ENCODE peak calls at places on chromosomes 13 and 19, in ten cellular contexts. One of them, this sample, is unnamed.
A peak's percentile ranks its signal among the peaks of the same experiment; 100 is the strongest.

GRCh38 chr13:54185101-54185500 is 1156.5 kb downstream of the OLFM4 start:
- DNase-seq in Calu3: no peak
- DNase-seq in kidney glomerular epithelial cell: no peak
- DNase-seq in T-helper 2 cell: no peak
- DNase-seq in CD8-positive, alpha-beta T cell: no peak
- DNase-seq in heart right ventricle: no peak
- DNase-seq in NCI-H2227 treated with DMSO at 0.1 percent for 48 hours: no peak
- DNase-seq in KG1: no peak
- DNase-seq in Caco-2: no peak
- DNase-seq in EH: no peak
- DNase-seq in this sample: no peak

GRCh38 chr13:66329988-66330429 is 900.1 kb downstream of the PCDH9 start:
- DNase-seq in kidney glomerular epithelial cell: no peak
- DNase-seq in EH: peak; percentile 52
- DNase-seq in Calu3: no peak
- DNase-seq in NCI-H2227 treated with DMSO at 0.1 percent for 48 hours: no peak
- DNase-seq in KG1: no peak
- DNase-seq in CD8-positive, alpha-beta T cell: no peak
- DNase-seq in T-helper 2 cell: no peak
- DNase-seq in heart right ventricle: no peak
- DNase-seq in Caco-2: no peak
- DNase-seq in this sample: no peak

GRCh38 chr13:37338721-37339120 is 233.3 kb upstream of the CSNK1A1L start:
- DNase-seq in NCI-H2227 treated with DMSO at 0.1 percent for 48 hours: no peak
- DNase-seq in Calu3: no peak
- DNase-seq in kidney glomerular epithelial cell: no peak
- DNase-seq in KG1: no peak
- DNase-seq in Caco-2: no peak
- DNase-seq in heart right ventricle: no peak
- DNase-seq in CD8-positive, alpha-beta T cell: no peak
- DNase-seq in T-helper 2 cell: no peak
- DNase-seq in EH: no peak
- DNase-seq in this sample: no peak

GRCh38 chr19:19615086-19615485 is 3.4 kb downstream of the PBX4 start:
- DNase-seq in kidney glomerular epithelial cell: peak; percentile 4
- DNase-seq in T-helper 2 cell: peak; percentile 65
- DNase-seq in EH: peak; percentile 76
- DNase-seq in CD8-positive, alpha-beta T cell: no peak
- DNase-seq in Calu3: no peak
- DNase-seq in KG1: no peak
- DNase-seq in Caco-2: no peak
- DNase-seq in heart right ventricle: no peak
- DNase-seq in NCI-H2227 treated with DMSO at 0.1 percent for 48 hours: no peak
- DNase-seq in this sample: no peak

GRCh38 chr19:18046066-18046718 is 38.2 kb downstream of the ARRDC2 start:
- DNase-seq in CD8-positive, alpha-beta T cell: no peak
- DNase-seq in Caco-2: no peak
- DNase-seq in heart right ventricle: no peak
- DNase-seq in kidney glomerular epithelial cell: peak; percentile 68
- DNase-seq in KG1: no peak
- DNase-seq in EH: peak; percentile 95
- DNase-seq in NCI-H2227 treated with DMSO at 0.1 percent for 48 hours: no peak
- DNase-seq in Calu3: peak; percentile 61
- DNase-seq in T-helper 2 cell: no peak
- DNase-seq in this sample: no peak

GRCh38 chr19:10013834-10014618 is 743 bp downstream of the RDH8 start:
- DNase-seq in Caco-2: no peak
- DNase-seq in KG1: no peak
- DNase-seq in CD8-positive, alpha-beta T cell: no peak
- DNase-seq in kidney glomerular epithelial cell: no peak
- DNase-seq in EH: peak; percentile 53
- DNase-seq in NCI-H2227 treated with DMSO at 0.1 percent for 48 hours: peak; percentile 5
- DNase-seq in T-helper 2 cell: no peak
- DNase-seq in heart right ventricle: no peak
- DNase-seq in Calu3: no peak
- DNase-seq in this sample: no peak

GRCh38 chr13:59363950-59364349 is 799.8 kb downstream of the DIAPH3 start:
- DNase-seq in Calu3: no peak
- DNase-seq in Caco-2: no peak
- DNase-seq in heart right ventricle: no peak
- DNase-seq in CD8-positive, alpha-beta T cell: no peak
- DNase-seq in kidney glomerular epithelial cell: no peak
- DNase-seq in T-helper 2 cell: no peak
- DNase-seq in NCI-H2227 treated with DMSO at 0.1 percent for 48 hours: no peak
- DNase-seq in EH: no peak
- DNase-seq in KG1: no peak
- DNase-seq in this sample: no peak

GRCh38 chr13:31495336-31495735 is 244.0 kb upstream of the RXFP2 start:
- DNase-seq in Caco-2: no peak
- DNase-seq in heart right ventricle: no peak
- DNase-seq in KG1: no peak
- DNase-seq in T-helper 2 cell: no peak
- DNase-seq in NCI-H2227 treated with DMSO at 0.1 percent for 48 hours: no peak
- DNase-seq in Calu3: no peak
- DNase-seq in CD8-positive, alpha-beta T cell: no peak
- DNase-seq in EH: no peak
- DNase-seq in kidney glomerular epithelial cell: no peak
- DNase-seq in this sample: no peak

GRCh38 chr13:42048625-42049453 is at the start of gene DGKH:
- DNase-seq in Caco-2: peak; percentile 86
- DNase-seq in kidney glomerular epithelial cell: peak; percentile 73
- DNase-seq in EH: peak; percentile 82
- DNase-seq in T-helper 2 cell: peak; percentile 61
- DNase-seq in KG1: no peak
- DNase-seq in heart right ventricle: peak; percentile 87
- DNase-seq in Calu3: peak; percentile 75
- DNase-seq in NCI-H2227 treated with DMSO at 0.1 percent for 48 hours: peak; percentile 61
- DNase-seq in CD8-positive, alpha-beta T cell: peak; percentile 44
- DNase-seq in this sample: peak; percentile 92

This sample was measured in mesenteric fat pad.